ENCODE peak calls at places on chromosome 11, in eight cellular contexts. N is HepG2; A is RWPE1; I is NCI-H187 treated with DMSO at 0.1 percent for 48 hours; T is naive thymus-derived CD4-positive, alpha-beta T cell; K is activated CD8-positive, alpha-beta memory T cell treated with anti-CD3 and anti-CD28 coated beads for 1 hour; J is effector memory CD8-positive, alpha-beta T cell; W is SK-MEL-5. C is an unnamed sample.

GRCh38 chr11:24005202-24005876 is 491.5 kb upstream of the LUZP2 start:
- DNase-seq in N (no peak), A (no peak), I (no peak), T (no peak), K (no peak), J (no peak), W (no peak), C (no peak)

GRCh38 chr11:110381214-110381613 is 48.5 kb upstream of the FDX1 start:
- DNase-seq in N (no peak), A (no peak), I (no peak), T (no peak), K (no peak), J (no peak), W (no peak), C (no peak)

GRCh38 chr11:64340671-64341335 is 799 bp downstream of the CCDC88B start:
- DNase-seq in N (no peak), A (no peak), I (no peak), T (peak; percentile 69), K (peak; percentile 75), J (peak; percentile 75), W (no peak), C (peak; percentile 68)

GRCh38 chr11:94973099-94973968 is at the start of the genes CWC15 and KDM4D:
- DNase-seq in N (peak; percentile 87), A (peak; percentile 98), I (peak; percentile 69), T (peak; percentile 94), K (peak; percentile 90), J (peak; percentile 92), W (peak; percentile 91), C (peak; percentile 91)

GRCh38 chr11:112903310-112903709 is 57.9 kb upstream of the NCAM1 start:
- DNase-seq in N (no peak), A (no peak), I (no peak), T (no peak), K (no peak), J (no peak), W (peak; percentile 63), C (no peak)

GRCh38 chr11:130592056-130592455 is 143.6 kb downstream of the ADAMTS15 start:
- DNase-seq in N (no peak), A (peak; percentile 52), I (no peak), T (no peak), K (no peak), J (no peak), W (peak; percentile 17), C (no peak)

GRCh38 chr11:44625759-44626523 is 60.5 kb downstream of the CD82 start:
- DNase-seq in N (no peak), A (no peak), I (no peak), T (no peak), K (no peak), J (no peak), W (no peak), C (peak; percentile 3)

GRCh38 chr11:81967242-81967641 is 766.4 kb downstream of the FAM181B start:
- DNase-seq in N (no peak), A (no peak), I (no peak), T (no peak), K (no peak), J (no peak), W (no peak), C (no peak)

GRCh38 chr11:2261436-2262230 is 8.8 kb downstream of the ASCL2 start:
- DNase-seq in N (no peak), A (no peak), I (no peak), T (no peak), K (no peak), J (no peak), W (no peak), C (no peak)

GRCh38 chr11:69546735-69547370 is 65.4 kb downstream of the LINC01488 start:
- DNase-seq in N (no peak), A (no peak), I (no peak), T (no peak), K (no peak), J (no peak), W (no peak), C (peak; percentile 61)

GRCh38 chr11:76233936-76234703 is 27.8 kb upstream of the WNT11 start:
- DNase-seq in N (no peak), A (no peak), I (no peak), T (no peak), K (no peak), J (no peak), W (peak; percentile 20), C (no peak)

GRCh38 chr11:45390407-45390806 is 104.3 kb upstream of the SYT13 start:
- DNase-seq in N (peak; percentile 49), A (no peak), I (no peak), T (no peak), K (no peak), J (no peak), W (no peak), C (no peak)

GRCh38 chr11:103959279-103959930 is 77.0 kb upstream of the DDI1 start:
- DNase-seq in N (no peak), A (no peak), I (no peak), T (no peak), K (no peak), J (no peak), W (no peak), C (no peak)

GRCh38 chr11:16346975-16347374 is 9.4 kb downstream of the SOX6 start:
- DNase-seq in N (no peak), A (no peak), I (no peak), T (no peak), K (no peak), J (no peak), W (no peak), C (no peak)